ENCODE peak calls at places on chromosomes 11 and 22, in seven cellular contexts. U is fibroblast of lung; V is CD4-positive, alpha-beta T cell; J is AG09309; Q is cardiac fibroblast; R is BJ; C is HFF-Myc. Y is an unnamed sample.

GRCh38 chr11:66081505-66081904 is 11.4 kb downstream of the PACS1 start:
- DNase-seq in U (no peak), V (peak; percentile 62), J (no peak), Q (peak; percentile 38), R (no peak), C (no peak), Y (no peak)

GRCh38 chr11:9605742-9606141 is 32.3 kb downstream of the WEE1 start:
- DNase-seq in U (no peak), V (no peak), J (no peak), Q (no peak), R (no peak), C (no peak), Y (no peak)

GRCh38 chr22:31857247-31857646 is 87.1 kb upstream of the YWHAH start:
- DNase-seq in U (no peak), V (no peak), J (no peak), Q (no peak), R (no peak), C (no peak), Y (no peak)

GRCh38 chr11:130427581-130428211 is 713 bp downstream of the ADAMTS8 start:
- DNase-seq in U (peak; percentile 9), V (no peak), J (no peak), Q (no peak), R (no peak), C (no peak), Y (no peak)

GRCh38 chr11:123624974-123625373 is 29.4 kb downstream of the SCN3B start:
- DNase-seq in U (peak; percentile 9), V (no peak), J (peak; percentile 32), Q (peak; percentile 74), R (no peak), C (no peak), Y (no peak)

GRCh38 chr11:34501962-34502361 is 11.6 kb downstream of the ELF5 start:
- DNase-seq in U (no peak), V (no peak), J (no peak), Q (peak; percentile 28), R (no peak), C (no peak), Y (no peak)

GRCh38 chr11:10410844-10411200 is 44.2 kb upstream of the AMPD3 start:
- DNase-seq in U (no peak), V (no peak), J (no peak), Q (no peak), R (no peak), C (no peak), Y (no peak)

GRCh38 chr11:92152245-92152644 is 72.4 kb upstream of the FAT3 start:
- DNase-seq in U (no peak), V (no peak), J (no peak), Q (no peak), R (no peak), C (no peak), Y (no peak)

GRCh38 chr11:9091044-9091936 is at the start of gene SCUBE2:
- DNase-seq in U (no peak), V (no peak), J (no peak), Q (no peak), R (no peak), C (no peak), Y (no peak)

GRCh38 chr11:65021003-65021402 is 6.2 kb upstream of the SNX15 start:
- DNase-seq in U (no peak), V (no peak), J (no peak), Q (no peak), R (no peak), C (no peak), Y (no peak)

GRCh38 chr11:60797846-60798630 is 12.9 kb downstream of the MS4A10 start:
- DNase-seq in U (no peak), V (no peak), J (no peak), Q (no peak), R (no peak), C (no peak), Y (no peak)

GRCh38 chr11:86596861-86597632 is 75.4 kb downstream of the ME3 start:
- DNase-seq in U (no peak), V (no peak), J (no peak), Q (peak; percentile 90), R (no peak), C (no peak), Y (no peak)

GRCh38 chr22:36369004-36369921 is 18.5 kb downstream of the MYH9 start:
- DNase-seq in U (no peak), V (no peak), J (no peak), Q (no peak), R (no peak), C (no peak), Y (no peak)

GRCh38 chr22:22111267-22111751 is 128.7 kb upstream of the TOP3B start:
- DNase-seq in U (peak; percentile 42), V (no peak), J (no peak), Q (peak; percentile 35), R (no peak), C (peak; percentile 9), Y (no peak)

GRCh38 chr11:117719480-117719879 is 77.5 kb downstream of the DSCAML1 start:
- DNase-seq in U (no peak), V (no peak), J (no peak), Q (no peak), R (no peak), C (no peak), Y (no peak)

GRCh38 chr11:23569547-23569946 is 709.3 kb upstream of the CCDC179 start:
- DNase-seq in U (no peak), V (no peak), J (no peak), Q (no peak), R (no peak), C (no peak), Y (no peak)

GRCh38 chr11:46015941-46016340 is 93.5 kb downstream of the LARGE2 start:
- DNase-seq in U (no peak), V (no peak), J (no peak), Q (no peak), R (no peak), C (no peak), Y (no peak)

GRCh38 chr11:119533462-119533861 is 110.5 kb upstream of the THY1 start:
- DNase-seq in U (no peak), V (no peak), J (no peak), Q (no peak), R (no peak), C (no peak), Y (no peak)

GRCh38 chr11:93694109-93694508 is 32.6 kb downstream of the CEP295 start:
- DNase-seq in U (peak; percentile 2), V (no peak), J (no peak), Q (no peak), R (no peak), C (no peak), Y (no peak)
- TF ChIP-seq CTCF in U (no peak), V (no peak), J (no peak), Q (no peak), R (no peak), C (no peak), Y (no peak)

DNA sequence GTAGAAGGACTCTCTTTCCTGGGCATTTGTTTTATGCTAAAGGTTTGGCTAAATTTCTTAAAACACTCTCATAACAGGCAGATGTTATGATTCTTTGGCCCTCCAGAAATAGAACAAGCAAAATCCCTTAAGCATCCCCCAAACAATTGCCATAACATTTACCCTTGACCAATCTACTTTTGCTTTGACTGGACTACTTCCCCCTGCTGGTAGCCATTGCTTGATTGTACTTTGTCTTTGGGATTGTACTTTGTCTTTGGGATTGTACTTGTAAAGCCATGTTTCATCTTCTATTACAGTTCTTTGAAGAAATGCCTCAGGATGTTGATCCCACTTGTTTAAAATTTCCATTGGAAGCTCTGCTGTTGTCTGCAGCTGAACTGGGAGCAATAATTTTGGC is 53.3 kb upstream of the GLYAT start:
- DNase-seq in U (no peak), V (no peak), J (no peak), Q (no peak), R (no peak), C (no peak), Y (no peak)
- TF ChIP-seq CTCF in U (no peak), V (no peak), J (no peak), Q (peak; percentile 13), R (peak; percentile 14), C (peak; percentile 31), Y (no peak)

GRCh38 chr22:45344339-45344738 is 34.6 kb downstream of the FAM118A start:
- DNase-seq in U (peak; percentile 26), V (no peak), J (no peak), Q (no peak), R (no peak), C (no peak), Y (no peak)
- TF ChIP-seq CTCF in U (peak; percentile 4), V (no peak), J (no peak), Q (no peak), R (peak; percentile 13), C (no peak), Y (no peak)

DNA sequence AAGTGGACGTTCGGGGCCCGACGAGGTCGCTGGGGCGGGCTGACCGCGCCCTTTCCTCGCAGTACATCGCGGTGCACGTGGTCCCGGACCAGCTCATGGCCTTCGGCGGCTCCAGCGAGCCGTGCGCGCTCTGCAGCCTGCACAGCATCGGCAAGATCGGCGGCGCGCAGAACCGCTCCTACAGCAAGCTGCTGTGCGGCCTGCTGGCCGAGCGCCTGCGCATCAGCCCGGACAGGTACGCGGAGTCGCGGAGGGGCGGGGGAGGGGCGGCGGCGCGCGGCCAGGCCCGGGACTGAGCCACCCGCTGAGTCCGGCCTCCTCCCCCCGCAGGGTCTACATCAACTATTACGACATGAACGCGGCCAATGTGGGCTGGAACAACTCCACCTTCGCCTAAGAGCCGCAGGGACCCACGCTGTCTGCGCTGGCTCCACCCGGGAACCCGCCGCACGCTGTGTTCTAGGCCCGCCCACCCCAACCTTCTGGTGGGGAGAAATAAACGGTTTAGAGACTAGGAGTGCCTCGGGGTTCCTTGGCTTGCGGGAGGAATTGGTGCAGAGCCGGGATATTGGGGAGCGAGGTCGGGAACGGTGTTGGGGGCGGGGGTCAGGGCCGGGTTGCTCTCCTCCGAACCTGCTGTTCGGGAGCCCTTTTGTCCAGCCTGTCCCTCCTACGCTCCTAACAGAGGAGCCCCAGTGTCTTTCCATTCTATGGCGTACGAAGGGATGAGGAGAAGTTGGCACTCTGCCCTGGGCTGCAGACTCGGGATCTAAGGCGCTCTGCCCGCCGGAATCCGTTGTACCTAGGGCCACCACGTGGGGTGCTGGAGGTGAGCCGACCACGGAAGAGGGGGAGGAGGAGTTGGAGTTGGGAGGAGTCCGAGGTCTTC is 771 bp downstream of the MIF start:
- DNase-seq in U (peak; percentile 79), V (peak; percentile 44), J (no peak), Q (peak; percentile 83), R (no peak), C (no peak), Y (no peak)
- TF ChIP-seq CTCF in U (no peak), V (peak; percentile 49), J (peak; percentile 17), Q (peak; percentile 45), R (peak; percentile 37), C (peak; percentile 18), Y (no peak)

GRCh38 chr11:102734650-102735049 is 9.9 kb upstream of the MMP8 start:
- DNase-seq in U (no peak), V (no peak), J (no peak), Q (no peak), R (no peak), C (no peak), Y (no peak)
- TF ChIP-seq CTCF in U (no peak), V (no peak), J (no peak), Q (no peak), R (no peak), C (no peak), Y (no peak)

GRCh38 chr22:18070556-18071306 is 7.1 kb upstream of the PEX26 start:
- DNase-seq in U (no peak), V (no peak), J (no peak), Q (no peak), R (no peak), C (no peak), Y (no peak)
- TF ChIP-seq CTCF in U (peak; percentile 17), V (no peak), J (peak; percentile 30), Q (peak; percentile 19), R (peak; percentile 38), C (peak; percentile 35), Y (peak; percentile 16)

Y was measured in AG09319.